ENCODE peak calls at places on chromosomes 11 and 22, in eight cellular contexts. O is sigmoid colon; H is effector memory CD4-positive, alpha-beta T cell; Q is PC-9; E is uterus; L is mesenchymal stem cell; C is cardiac muscle cell; J is HAP-1. T is an unnamed sample.

GRCh38 chr11:105862736-105863367 is 159.2 kb downstream of the MSANTD4 start:
- DNase-seq in O (no peak), H (no peak), Q (no peak), E (no peak), L (peak; percentile 70), C (peak; percentile 70), J (no peak), T (no peak)

GRCh38 chr11:44190883-44191230 is 95.4 kb downstream of the EXT2 start:
- DNase-seq in O (no peak), H (no peak), Q (no peak), E (no peak), L (no peak), C (no peak), J (peak; percentile 16), T (no peak)

GRCh38 chr11:127105578-127105977 is 105.0 kb upstream of the KIRREL3 start:
- DNase-seq in O (no peak), H (no peak), Q (no peak), E (no peak), L (no peak), C (no peak), J (no peak), T (no peak)

GRCh38 chr11:48043111-48043997 is 63.0 kb downstream of the PTPRJ start:
- DNase-seq in O (no peak), H (no peak), Q (no peak), E (no peak), L (no peak), C (no peak), J (no peak), T (no peak)

GRCh38 chr22:50702821-50703725 is 30.4 kb downstream of the SHANK3 start:
- DNase-seq in O (peak; percentile 54), H (no peak), Q (no peak), E (no peak), L (no peak), C (no peak), J (no peak), T (no peak)

GRCh38 chr11:2168286-2169000 is 3.2 kb downstream of the TH start:
- DNase-seq in O (no peak), H (no peak), Q (no peak), E (no peak), L (no peak), C (no peak), J (no peak), T (no peak)

GRCh38 chr22:45598596-45599217 is 72.9 kb upstream of the ATXN10 start:
- DNase-seq in O (peak; percentile 47), H (no peak), Q (no peak), E (no peak), L (no peak), C (no peak), J (no peak), T (no peak)

GRCh38 chr11:62553839-62554361 is 7.3 kb upstream of the AHNAK start:
- DNase-seq in O (no peak), H (no peak), Q (peak; percentile 74), E (no peak), L (peak; percentile 93), C (no peak), J (no peak), T (no peak)

GRCh38 chr11:9146477-9146876 is 55.1 kb upstream of the SCUBE2 start:
- DNase-seq in O (no peak), H (no peak), Q (no peak), E (no peak), L (no peak), C (no peak), J (no peak), T (no peak)

GRCh38 chr11:2892215-2893020 is 6.8 kb upstream of the CDKN1C start:
- DNase-seq in O (peak; percentile 83), H (peak; percentile 19), Q (peak; percentile 57), E (peak; percentile 66), L (peak; percentile 53), C (peak; percentile 74), J (peak; percentile 83), T (peak; percentile 48)

GRCh38 chr11:60942970-60943565 is 8.9 kb downstream of the SLC15A3 start:
- DNase-seq in O (no peak), H (no peak), Q (peak; percentile 86), E (no peak), L (no peak), C (no peak), J (peak; percentile 6), T (no peak)

GRCh38 chr11:119195680-119196079 is 10.4 kb downstream of the NHERF4 start:
- DNase-seq in O (no peak), H (no peak), Q (peak; percentile 84), E (no peak), L (peak; percentile 72), C (peak; percentile 73), J (peak; percentile 48), T (no peak)

GRCh38 chr11:92911478-92911877 is 58.0 kb upstream of the MTNR1B start:
- DNase-seq in O (no peak), H (no peak), Q (no peak), E (no peak), L (no peak), C (no peak), J (no peak), T (no peak)

GRCh38 chr11:123665321-123665720 is 10.9 kb upstream of the SCN3B start:
- DNase-seq in O (no peak), H (no peak), Q (no peak), E (no peak), L (no peak), C (no peak), J (no peak), T (no peak)

DNA sequence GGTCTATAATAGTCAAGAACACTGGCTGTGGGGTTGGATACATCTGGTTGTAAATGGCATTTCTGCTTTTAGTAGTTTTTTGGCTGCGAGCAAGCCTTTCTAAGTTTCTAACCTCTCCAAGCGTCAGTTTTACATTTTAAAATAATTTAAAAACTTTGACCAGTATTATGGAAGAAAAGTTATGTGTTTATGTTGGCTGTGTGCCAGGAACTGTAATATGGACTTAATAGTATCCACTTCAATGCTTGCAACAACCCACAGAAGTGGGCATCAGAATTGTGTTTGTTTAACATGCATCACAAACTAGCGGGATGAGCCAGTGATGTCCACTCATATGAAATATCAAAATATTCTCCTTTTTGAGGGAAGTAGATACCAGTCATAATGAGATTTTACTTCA is 844.2 kb downstream of the JRKL start:
- DNase-seq in O (no peak), H (no peak), Q (no peak), E (no peak), L (no peak), C (no peak), J (no peak), T (no peak)
- H3K9me3 ChIP-seq in O (no peaks in the 10 kb centered on the region), H (no peaks in the 10 kb centered on the region), Q (no peaks in the 10 kb centered on the region), E (no peaks in the 10 kb centered on the region), L (no peaks in the 10 kb centered on the region), C (no peaks in the 10 kb centered on the region), J (no peaks in the 10 kb centered on the region), T (no peaks in the 10 kb centered on the region)

GRCh38 chr22:47276219-47276843 is 513.9 kb downstream of the TBC1D22A start:
- DNase-seq in O (peak; percentile 46), H (no peak), Q (no peak), E (no peak), L (no peak), C (peak; percentile 1), J (no peak), T (no peak)
- H3K9me3 ChIP-seq in O (no peaks in the 10 kb centered on the region), H (no peaks in the 10 kb centered on the region), Q (no peaks in the 10 kb centered on the region), E (no peaks in the 10 kb centered on the region), L (no peaks in the 10 kb centered on the region), C (no peaks in the 10 kb centered on the region), J (no peaks in the 10 kb centered on the region), T (no peaks in the 10 kb centered on the region)

GRCh38 chr22:47995718-47996117 is 1233.3 kb downstream of the TBC1D22A start:
- DNase-seq in O (no peak), H (no peak), Q (no peak), E (no peak), L (no peak), C (no peak), J (no peak), T (no peak)

GRCh38 chr22:47997052-47997568 is 1234.7 kb downstream of the TBC1D22A start:
- DNase-seq in O (no peak), H (no peak), Q (no peak), E (no peak), L (no peak), C (no peak), J (no peak), T (no peak)

GRCh38 chr22:47996446-47996857 is 1234.0 kb downstream of the TBC1D22A start:
- DNase-seq in O (no peak), H (no peak), Q (no peak), E (no peak), L (no peak), C (no peak), J (no peak), T (no peak)

GRCh38 chr22:47994899-47995573 is 1232.6 kb downstream of the TBC1D22A start:
- DNase-seq in O (no peak), H (no peak), Q (no peak), E (no peak), L (no peak), C (no peak), J (no peak), T (no peak)

DNA sequence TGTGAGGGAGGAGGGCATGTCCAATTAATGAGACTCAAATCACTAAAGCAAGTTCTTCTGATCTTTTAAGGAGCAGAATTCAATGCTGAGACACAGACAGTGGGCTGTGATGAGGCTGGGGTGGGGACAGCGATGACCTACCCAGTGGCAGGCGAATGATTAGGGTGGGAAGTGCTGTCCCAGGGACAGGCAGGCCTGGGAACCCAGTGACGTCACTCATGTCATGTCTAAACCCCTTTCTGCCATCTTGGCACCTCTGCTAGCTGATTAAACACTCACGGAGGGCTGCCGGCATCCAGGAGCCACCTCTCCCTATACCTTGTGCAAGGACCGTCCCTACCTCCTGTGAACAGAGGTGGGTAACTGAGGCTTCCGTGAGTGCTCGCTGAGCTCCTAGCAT is 1235.2 kb downstream of the TBC1D22A start:
- DNase-seq in O (no peak), H (no peak), Q (no peak), E (no peak), L (no peak), C (no peak), J (no peak), T (no peak)
- H3K9me3 ChIP-seq in O (no peaks in the 10 kb centered on the region), H (no peaks in the 10 kb centered on the region), Q (no peaks in the 10 kb centered on the region), E (no peaks in the 10 kb centered on the region), L (no peaks in the 10 kb centered on the region), C (no peaks in the 10 kb centered on the region), J (no peaks in the 10 kb centered on the region), T (no peaks in the 10 kb centered on the region)

GRCh38 chr11:134612416-134613030 is 200.5 kb upstream of the B3GAT1 start:
- DNase-seq in O (no peak), H (no peak), Q (no peak), E (no peak), L (no peak), C (no peak), J (no peak), T (no peak)
- H3K9me3 ChIP-seq in O (no peaks in the 10 kb centered on the region), H (no peaks in the 10 kb centered on the region), Q (no peaks in the 10 kb centered on the region), E (no peaks in the 10 kb centered on the region), L (no peaks in the 10 kb centered on the region), C (no peaks in the 10 kb centered on the region), J (no peaks in the 10 kb centered on the region), T (no peaks in the 10 kb centered on the region)

DNA sequence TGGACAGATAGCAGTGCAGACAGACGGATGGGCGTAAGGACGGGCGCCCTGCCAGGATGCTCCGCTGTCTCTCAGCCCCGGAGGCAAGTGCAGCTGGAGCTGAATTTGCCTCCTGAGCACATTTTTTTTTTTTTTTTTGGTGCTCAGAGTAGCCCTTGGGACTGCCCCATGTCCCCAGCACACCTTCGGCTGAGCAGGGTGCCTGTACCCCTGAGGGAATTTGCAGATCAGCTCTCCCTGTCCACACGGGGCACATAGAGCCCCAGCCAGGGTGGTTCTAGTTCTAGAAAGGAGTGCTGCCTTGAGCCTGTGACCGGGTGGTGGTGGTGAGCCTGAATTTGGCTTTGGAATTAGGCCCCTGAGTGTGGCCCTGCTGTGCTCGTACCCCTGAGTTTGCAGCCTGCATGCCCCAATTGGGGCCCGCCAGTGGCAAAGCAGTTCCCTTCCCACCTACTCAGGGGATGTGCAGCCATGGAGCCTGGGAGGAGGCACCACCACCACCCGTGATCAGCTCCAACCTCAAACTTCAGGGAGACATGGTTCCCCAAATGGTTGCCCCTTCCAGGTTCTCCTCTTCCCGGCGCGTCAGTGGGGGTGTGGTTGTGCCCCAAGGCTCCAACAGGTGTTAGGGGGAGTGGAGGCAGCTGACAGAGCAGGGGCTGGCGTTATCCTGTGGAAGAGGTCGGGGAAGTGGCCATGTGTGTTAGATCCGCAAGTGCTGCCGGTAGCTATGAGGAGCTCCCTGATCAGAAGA is 1232.7 kb downstream of the BRD1 start:
- DNase-seq in O (no peak), H (no peak), Q (no peak), E (no peak), L (no peak), C (no peak), J (no peak), T (no peak)
- H3K9me3 ChIP-seq in O (no peaks in the 10 kb centered on the region), H (no peaks in the 10 kb centered on the region), Q (no peaks in the 10 kb centered on the region), E (no peaks in the 10 kb centered on the region), L (no peaks in the 10 kb centered on the region), C (no peaks in the 10 kb centered on the region), J (no peaks in the 10 kb centered on the region), T (no peaks in the 10 kb centered on the region)